ENCODE peak calls at places on chromosomes 12 and 14, in seven cellular contexts. D, W, P, A, Y, O and Z are unnamed samples.

GRCh38 chr14:61547186-61548121 is 147.9 kb upstream of the HIF1A start:
- DNase-seq in D (no peak), W (no peak), P (no peak), A (no peak), Y (peak; percentile 60), O (peak; percentile 62), Z (peak; percentile 94)

GRCh38 chr14:99389171-99389826 is 91.4 kb downstream of the SETD3 start:
- DNase-seq in D (peak; percentile 16), W (no peak), P (peak; percentile 80), A (peak; percentile 92), Y (peak; percentile 31), O (peak; percentile 67), Z (peak; percentile 18)

GRCh38 chr12:123398177-123398916 is 14.4 kb downstream of the KMT5A start:
- DNase-seq in D (no peak), W (no peak), P (no peak), A (no peak), Y (peak; percentile 87), O (no peak), Z (peak; percentile 90)

GRCh38 chr12:62640910-62641448 is 174.4 kb downstream of the MON2 start:
- DNase-seq in D (no peak), W (peak; percentile 27), P (no peak), A (no peak), Y (peak; percentile 46), O (no peak), Z (peak; percentile 68)

GRCh38 chr14:87643005-87643404 is 350.0 kb downstream of the GALC start:
- DNase-seq in D (no peak), W (no peak), P (no peak), A (no peak), Y (no peak), O (peak; percentile 40), Z (peak; percentile 24)

GRCh38 chr12:53505555-53506449 is 1.5 kb downstream of the NPFF start:
- DNase-seq in D (no peak), W (no peak), P (no peak), A (no peak), Y (no peak), O (no peak), Z (peak; percentile 36)

GRCh38 chr12:108685469-108686247 is 45.7 kb downstream of the CORO1C start:
- DNase-seq in D (no peak), W (no peak), P (no peak), A (no peak), Y (peak; percentile 92), O (no peak), Z (peak; percentile 74)

GRCh38 chr12:114721266-114721665 is 37.3 kb upstream of the TBX3 start:
- DNase-seq in D (no peak), W (no peak), P (no peak), A (no peak), Y (no peak), O (no peak), Z (no peak)

GRCh38 chr14:104431351-104431928 is 148.1 kb upstream of the C14orf180 start:
- DNase-seq in D (no peak), W (no peak), P (no peak), A (no peak), Y (no peak), O (no peak), Z (no peak)

GRCh38 chr14:31090872-31091764 is 64.9 kb upstream of the STRN3 start:
- DNase-seq in D (no peak), W (no peak), P (no peak), A (no peak), Y (peak; percentile 66), O (peak; percentile 74), Z (peak; percentile 83)

GRCh38 chr12:30067156-30067555 is 283.4 kb upstream of the TMTC1 start:
- DNase-seq in D (no peak), W (no peak), P (no peak), A (no peak), Y (no peak), O (no peak), Z (peak; percentile 49)

GRCh38 chr12:51925400-51926063 is 18.2 kb downstream of the ACVRL1 start:
- DNase-seq in D (no peak), W (no peak), P (no peak), A (no peak), Y (no peak), O (no peak), Z (no peak)

GRCh38 chr12:19130224-19131019 is 889 bp downstream of the PLEKHA5 start:
- DNase-seq in D (no peak), W (no peak), P (peak; percentile 62), A (peak; percentile 76), Y (peak; percentile 44), O (peak; percentile 49), Z (no peak)

GRCh38 chr14:69699743-69700309 is 67.1 kb upstream of the SRSF5 start:
- DNase-seq in D (no peak), W (no peak), P (no peak), A (no peak), Y (no peak), O (no peak), Z (no peak)

GRCh38 chr14:24135584-24135833 is 485 bp upstream of the PSME1 start:
- DNase-seq in D (no peak), W (no peak), P (no peak), A (no peak), Y (no peak), O (no peak), Z (no peak)

GRCh38 chr14:44107156-44107555 is 399.9 kb downstream of the FSCB start:
- DNase-seq in D (no peak), W (no peak), P (no peak), A (no peak), Y (no peak), O (no peak), Z (no peak)

GRCh38 chr12:116933101-116933500 is 22.4 kb downstream of the FBXW8 start:
- DNase-seq in D (no peak), W (no peak), P (no peak), A (no peak), Y (no peak), O (no peak), Z (peak; percentile 7)

GRCh38 chr14:92362781-92363235 is 39.8 kb downstream of the SLC24A4 start:
- DNase-seq in D (no peak), W (no peak), P (no peak), A (no peak), Y (no peak), O (no peak), Z (no peak)

GRCh38 chr12:120199595-120200306 is 1.2 kb downstream of the RPLP0 start:
- DNase-seq in D (no peak), W (no peak), P (no peak), A (no peak), Y (peak; percentile 68), O (no peak), Z (peak; percentile 98)

GRCh38 chr12:46843811-46844210 is 18.0 kb upstream of the SLC38A4 start:
- DNase-seq in D (no peak), W (no peak), P (no peak), A (no peak), Y (no peak), O (no peak), Z (peak; percentile 65)

GRCh38 chr12:64407342-64408223 is 3.4 kb downstream of the XPOT start:
- DNase-seq in D (no peak), W (no peak), P (peak; percentile 23), A (no peak), Y (no peak), O (no peak), Z (no peak)

GRCh38 chr14:76268013-76268376 is 107.9 kb upstream of the ESRRB start:
- DNase-seq in D (no peak), W (no peak), P (no peak), A (no peak), Y (no peak), O (no peak), Z (no peak)
- H2AFZ ChIP-seq in D (no peak overlapping the region), W (no peak overlapping the region), P (peak overlapping the region; percentile 84), A (peak overlapping the region; percentile 94), Y (peak overlapping the region; percentile 58), O (peak overlapping the region; percentile 91), Z (peak overlapping the region; percentile 84)

DNA sequence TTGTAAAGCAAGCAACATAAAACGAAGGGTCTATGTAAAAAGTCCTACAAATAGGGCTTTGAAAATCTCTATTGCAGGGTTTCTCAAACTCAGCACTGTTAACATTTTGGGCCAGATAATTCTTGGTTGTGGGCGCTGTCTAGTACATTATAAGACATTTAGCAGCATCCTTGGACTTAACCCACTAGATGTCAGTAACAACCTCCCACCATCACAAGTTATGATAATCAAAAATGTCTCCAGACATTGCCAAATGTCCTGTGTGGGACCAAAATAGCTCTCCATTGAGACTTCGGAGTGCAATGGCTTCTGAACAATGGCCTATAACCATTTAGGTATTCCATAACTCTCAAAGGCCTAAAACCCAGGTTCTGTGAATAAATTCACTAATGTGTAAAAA is 22.9 kb upstream of the DHRS7 start:
- DNase-seq in D (no peak), W (no peak), P (no peak), A (no peak), Y (no peak), O (no peak), Z (peak; percentile 22)
- TF ChIP-seq CTCF in D (peak; percentile 9), W (peak; percentile 51), P (no peak), A (no peak), Y (no peak), O (peak; percentile 12), Z (no peak)

GRCh38 chr12:96500686-96501085 is 11.3 kb downstream of the CFAP54 start:
- DNase-seq in D (no peak), W (no peak), P (no peak), A (no peak), Y (no peak), O (no peak), Z (no peak)
- H2AFZ ChIP-seq in D (peak overlapping the region; percentile 2), W (peak overlapping the region; percentile 2), P (peak overlapping the region; percentile 50), A (peak overlapping the region; percentile 52), Y (no peak overlapping the region), O (no peak overlapping the region), Z (no peak overlapping the region)

GRCh38 chr14:37708481-37708880 is 113.1 kb downstream of the TTC6 start:
- DNase-seq in D (no peak), W (no peak), P (no peak), A (no peak), Y (no peak), O (no peak), Z (peak; percentile 68)

GRCh38 chr14:37712976-37713431 is 117.6 kb downstream of the TTC6 start:
- DNase-seq in D (no peak), W (no peak), P (no peak), A (no peak), Y (no peak), O (no peak), Z (no peak)

GRCh38 chr14:37711499-37712475 is 116.4 kb downstream of the TTC6 start:
- DNase-seq in D (no peak), W (no peak), P (no peak), A (no peak), Y (no peak), O (peak; percentile 42), Z (no peak)

GRCh38 chr14:37707716-37708115 is 112.3 kb downstream of the TTC6 start:
- DNase-seq in D (no peak), W (no peak), P (no peak), A (no peak), Y (no peak), O (no peak), Z (no peak)

DNA sequence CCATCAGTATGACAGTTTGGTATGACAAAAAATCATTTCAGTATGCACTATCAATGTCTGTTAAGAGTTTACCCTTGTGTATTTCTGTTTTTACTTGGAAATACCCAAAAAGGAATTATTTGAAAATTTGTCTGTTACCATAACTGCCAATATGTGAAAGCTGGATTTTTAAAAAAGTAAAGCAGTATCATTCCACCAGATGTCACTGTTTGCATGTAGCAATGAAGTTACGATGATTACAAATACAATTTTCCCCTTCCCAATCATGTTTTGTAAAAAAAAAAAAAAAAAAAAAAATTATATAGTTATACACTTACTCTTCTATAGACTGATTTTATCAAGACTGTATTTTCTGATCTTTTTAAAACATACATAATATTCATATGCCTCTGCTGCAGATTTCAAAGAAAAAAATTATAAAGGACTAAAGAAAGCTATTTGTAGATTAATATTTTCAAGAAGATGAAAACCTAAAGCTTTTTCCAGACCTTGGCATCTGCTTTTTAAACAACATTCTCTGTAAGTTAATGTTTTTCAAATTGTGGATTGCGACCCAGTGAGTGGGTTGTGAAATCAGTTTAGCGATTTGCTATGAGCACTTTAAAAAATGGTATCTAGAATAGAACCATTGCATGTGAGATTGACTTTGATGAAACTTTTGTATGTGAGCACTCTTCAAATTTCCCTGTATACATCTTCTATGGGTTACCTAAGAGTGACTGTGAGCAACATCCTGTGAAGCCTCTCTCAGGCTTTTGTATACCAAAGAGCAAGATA is 114.2 kb downstream of the TTC6 start:
- DNase-seq in D (peak; percentile 16), W (no peak), P (no peak), A (peak; percentile 28), Y (peak; percentile 16), O (no peak), Z (peak; percentile 53)
- TF ChIP-seq CTCF in D (peak; percentile 39), W (no peak), P (peak; percentile 61), A (peak; percentile 56), Y (no peak), O (peak; percentile 61), Z (no peak)